ENCODE peak calls at places on chromosome 12, in ten cellular contexts. One of them, this sample, is unnamed.

GRCh38 chr12:132393991-132394949 is 64.9 kb upstream of the GALNT9 start:
- DNase-seq in stimulated activated CD4-positive, alpha-beta T cell treated with anti-CD3 and anti-CD28 coated beads, Interleukin-2, amount 100 ng/mL, for 24 hours: peak
- DNase-seq in GM12865: no peak
- DNase-seq in activated CD4-positive, CD25-positive, alpha-beta regulatory T cell treated with anti-CD3 and anti-CD28 coated beads, Interleukin-2, amount 50 U/mL, for 72 hours: peak
- DNase-seq in stimulated activated CD8-positive, alpha-beta memory T cell treated with anti-CD3 and anti-CD28 coated beads, Interleukin-2, amount 100 ng/mL, for 48 hours: no peak
- DNase-seq in H4: peak
- DNase-seq in astrocyte of the spinal cord: no peak
- DNase-seq in left kidney: no peak
- DNase-seq in GM04504: no peak
- DNase-seq in BE2C: no peak
- DNase-seq in this sample: no peak

GRCh38 chr12:4118017-4118510 is 155.5 kb upstream of the CCND2 start:
- DNase-seq in GM12865: peak
- DNase-seq in BE2C: no peak
- DNase-seq in GM04504: no peak
- DNase-seq in stimulated activated CD8-positive, alpha-beta memory T cell treated with anti-CD3 and anti-CD28 coated beads, Interleukin-2, amount 100 ng/mL, for 48 hours: no peak
- DNase-seq in astrocyte of the spinal cord: peak
- DNase-seq in H4: no peak
- DNase-seq in left kidney: peak
- DNase-seq in activated CD4-positive, CD25-positive, alpha-beta regulatory T cell treated with anti-CD3 and anti-CD28 coated beads, Interleukin-2, amount 50 U/mL, for 72 hours: no peak
- DNase-seq in stimulated activated CD4-positive, alpha-beta T cell treated with anti-CD3 and anti-CD28 coated beads, Interleukin-2, amount 100 ng/mL, for 24 hours: no peak
- DNase-seq in this sample: peak

GRCh38 chr12:110347767-110348166 is 55.7 kb downstream of the ANAPC7 start:
- DNase-seq in activated CD4-positive, CD25-positive, alpha-beta regulatory T cell treated with anti-CD3 and anti-CD28 coated beads, Interleukin-2, amount 50 U/mL, for 72 hours: no peak
- DNase-seq in stimulated activated CD4-positive, alpha-beta T cell treated with anti-CD3 and anti-CD28 coated beads, Interleukin-2, amount 100 ng/mL, for 24 hours: no peak
- DNase-seq in H4: no peak
- DNase-seq in BE2C: no peak
- DNase-seq in astrocyte of the spinal cord: no peak
- DNase-seq in stimulated activated CD8-positive, alpha-beta memory T cell treated with anti-CD3 and anti-CD28 coated beads, Interleukin-2, amount 100 ng/mL, for 48 hours: no peak
- DNase-seq in GM12865: no peak
- DNase-seq in left kidney: no peak
- DNase-seq in GM04504: no peak
- DNase-seq in this sample: no peak

GRCh38 chr12:53459097-53459496 is 7.2 kb downstream of the PCBP2 start:
- DNase-seq in astrocyte of the spinal cord: no peak
- DNase-seq in stimulated activated CD4-positive, alpha-beta T cell treated with anti-CD3 and anti-CD28 coated beads, Interleukin-2, amount 100 ng/mL, for 24 hours: no peak
- DNase-seq in left kidney: no peak
- DNase-seq in BE2C: no peak
- DNase-seq in H4: no peak
- DNase-seq in GM12865: no peak
- DNase-seq in activated CD4-positive, CD25-positive, alpha-beta regulatory T cell treated with anti-CD3 and anti-CD28 coated beads, Interleukin-2, amount 50 U/mL, for 72 hours: no peak
- DNase-seq in stimulated activated CD8-positive, alpha-beta memory T cell treated with anti-CD3 and anti-CD28 coated beads, Interleukin-2, amount 100 ng/mL, for 48 hours: no peak
- DNase-seq in GM04504: no peak
- DNase-seq in this sample: no peak

GRCh38 chr12:19689226-19689625 is 249.9 kb downstream of the AEBP2 start:
- DNase-seq in astrocyte of the spinal cord: no peak
- DNase-seq in stimulated activated CD8-positive, alpha-beta memory T cell treated with anti-CD3 and anti-CD28 coated beads, Interleukin-2, amount 100 ng/mL, for 48 hours: no peak
- DNase-seq in stimulated activated CD4-positive, alpha-beta T cell treated with anti-CD3 and anti-CD28 coated beads, Interleukin-2, amount 100 ng/mL, for 24 hours: no peak
- DNase-seq in GM04504: no peak
- DNase-seq in left kidney: no peak
- DNase-seq in activated CD4-positive, CD25-positive, alpha-beta regulatory T cell treated with anti-CD3 and anti-CD28 coated beads, Interleukin-2, amount 50 U/mL, for 72 hours: no peak
- DNase-seq in H4: no peak
- DNase-seq in BE2C: no peak
- DNase-seq in GM12865: no peak
- DNase-seq in this sample: no peak

GRCh38 chr12:27237790-27238771 is 6.0 kb upstream of the STK38L start:
- DNase-seq in GM12865: peak
- DNase-seq in activated CD4-positive, CD25-positive, alpha-beta regulatory T cell treated with anti-CD3 and anti-CD28 coated beads, Interleukin-2, amount 50 U/mL, for 72 hours: no peak
- DNase-seq in stimulated activated CD8-positive, alpha-beta memory T cell treated with anti-CD3 and anti-CD28 coated beads, Interleukin-2, amount 100 ng/mL, for 48 hours: no peak
- DNase-seq in H4: no peak
- DNase-seq in astrocyte of the spinal cord: no peak
- DNase-seq in GM04504: no peak
- DNase-seq in left kidney: peak
- DNase-seq in stimulated activated CD4-positive, alpha-beta T cell treated with anti-CD3 and anti-CD28 coated beads, Interleukin-2, amount 100 ng/mL, for 24 hours: no peak
- DNase-seq in BE2C: no peak
- DNase-seq in this sample: no peak

GRCh38 chr12:32548691-32549412 is 130.2 kb upstream of the DNM1L start:
- DNase-seq in activated CD4-positive, CD25-positive, alpha-beta regulatory T cell treated with anti-CD3 and anti-CD28 coated beads, Interleukin-2, amount 50 U/mL, for 72 hours: no peak
- DNase-seq in stimulated activated CD4-positive, alpha-beta T cell treated with anti-CD3 and anti-CD28 coated beads, Interleukin-2, amount 100 ng/mL, for 24 hours: no peak
- DNase-seq in astrocyte of the spinal cord: peak
- DNase-seq in left kidney: no peak
- DNase-seq in H4: peak
- DNase-seq in BE2C: no peak
- DNase-seq in GM04504: no peak
- DNase-seq in GM12865: no peak
- DNase-seq in stimulated activated CD8-positive, alpha-beta memory T cell treated with anti-CD3 and anti-CD28 coated beads, Interleukin-2, amount 100 ng/mL, for 48 hours: no peak
- DNase-seq in this sample: no peak

GRCh38 chr12:124573839-124574786 is 6.7 kb upstream of the NCOR2 start:
- DNase-seq in astrocyte of the spinal cord: no peak
- DNase-seq in stimulated activated CD8-positive, alpha-beta memory T cell treated with anti-CD3 and anti-CD28 coated beads, Interleukin-2, amount 100 ng/mL, for 48 hours: no peak
- DNase-seq in stimulated activated CD4-positive, alpha-beta T cell treated with anti-CD3 and anti-CD28 coated beads, Interleukin-2, amount 100 ng/mL, for 24 hours: no peak
- DNase-seq in GM12865: no peak
- DNase-seq in left kidney: no peak
- DNase-seq in GM04504: no peak
- DNase-seq in BE2C: no peak
- DNase-seq in H4: no peak
- DNase-seq in activated CD4-positive, CD25-positive, alpha-beta regulatory T cell treated with anti-CD3 and anti-CD28 coated beads, Interleukin-2, amount 50 U/mL, for 72 hours: no peak
- DNase-seq in this sample: no peak

GRCh38 chr12:84986586-84986985 is 49.5 kb downstream of the TSPAN19 start:
- DNase-seq in stimulated activated CD8-positive, alpha-beta memory T cell treated with anti-CD3 and anti-CD28 coated beads, Interleukin-2, amount 100 ng/mL, for 48 hours: no peak
- DNase-seq in astrocyte of the spinal cord: no peak
- DNase-seq in left kidney: peak
- DNase-seq in GM04504: no peak
- DNase-seq in BE2C: no peak
- DNase-seq in H4: no peak
- DNase-seq in GM12865: no peak
- DNase-seq in stimulated activated CD4-positive, alpha-beta T cell treated with anti-CD3 and anti-CD28 coated beads, Interleukin-2, amount 100 ng/mL, for 24 hours: no peak
- DNase-seq in activated CD4-positive, CD25-positive, alpha-beta regulatory T cell treated with anti-CD3 and anti-CD28 coated beads, Interleukin-2, amount 50 U/mL, for 72 hours: no peak
- DNase-seq in this sample: no peak

GRCh38 chr12:85627584-85627983 is 208.6 kb downstream of the RASSF9 start:
- DNase-seq in left kidney: no peak
- DNase-seq in stimulated activated CD8-positive, alpha-beta memory T cell treated with anti-CD3 and anti-CD28 coated beads, Interleukin-2, amount 100 ng/mL, for 48 hours: no peak
- DNase-seq in activated CD4-positive, CD25-positive, alpha-beta regulatory T cell treated with anti-CD3 and anti-CD28 coated beads, Interleukin-2, amount 50 U/mL, for 72 hours: no peak
- DNase-seq in astrocyte of the spinal cord: peak
- DNase-seq in GM04504: peak
- DNase-seq in H4: no peak
- DNase-seq in GM12865: no peak
- DNase-seq in BE2C: no peak
- DNase-seq in stimulated activated CD4-positive, alpha-beta T cell treated with anti-CD3 and anti-CD28 coated beads, Interleukin-2, amount 100 ng/mL, for 24 hours: no peak
- DNase-seq in this sample: no peak

GRCh38 chr12:75086086-75087038 is 123.3 kb downstream of the KCNC2 start:
- DNase-seq in stimulated activated CD4-positive, alpha-beta T cell treated with anti-CD3 and anti-CD28 coated beads, Interleukin-2, amount 100 ng/mL, for 24 hours: no peak
- DNase-seq in activated CD4-positive, CD25-positive, alpha-beta regulatory T cell treated with anti-CD3 and anti-CD28 coated beads, Interleukin-2, amount 50 U/mL, for 72 hours: no peak
- DNase-seq in GM04504: peak
- DNase-seq in H4: peak
- DNase-seq in left kidney: no peak
- DNase-seq in GM12865: no peak
- DNase-seq in BE2C: no peak
- DNase-seq in stimulated activated CD8-positive, alpha-beta memory T cell treated with anti-CD3 and anti-CD28 coated beads, Interleukin-2, amount 100 ng/mL, for 48 hours: no peak
- DNase-seq in astrocyte of the spinal cord: peak
- DNase-seq in this sample: no peak

GRCh38 chr12:126083931-126084330 is 1018.7 kb downstream of the AACS start:
- DNase-seq in stimulated activated CD4-positive, alpha-beta T cell treated with anti-CD3 and anti-CD28 coated beads, Interleukin-2, amount 100 ng/mL, for 24 hours: no peak
- DNase-seq in H4: no peak
- DNase-seq in activated CD4-positive, CD25-positive, alpha-beta regulatory T cell treated with anti-CD3 and anti-CD28 coated beads, Interleukin-2, amount 50 U/mL, for 72 hours: no peak
- DNase-seq in GM12865: no peak
- DNase-seq in stimulated activated CD8-positive, alpha-beta memory T cell treated with anti-CD3 and anti-CD28 coated beads, Interleukin-2, amount 100 ng/mL, for 48 hours: no peak
- DNase-seq in astrocyte of the spinal cord: no peak
- DNase-seq in BE2C: no peak
- DNase-seq in left kidney: no peak
- DNase-seq in GM04504: no peak
- DNase-seq in this sample: no peak

GRCh38 chr12:121061831-121062230 is 22.8 kb upstream of the OASL start:
- DNase-seq in astrocyte of the spinal cord: no peak
- DNase-seq in stimulated activated CD8-positive, alpha-beta memory T cell treated with anti-CD3 and anti-CD28 coated beads, Interleukin-2, amount 100 ng/mL, for 48 hours: no peak
- DNase-seq in activated CD4-positive, CD25-positive, alpha-beta regulatory T cell treated with anti-CD3 and anti-CD28 coated beads, Interleukin-2, amount 50 U/mL, for 72 hours: no peak
- DNase-seq in GM12865: no peak
- DNase-seq in left kidney: peak
- DNase-seq in H4: no peak
- DNase-seq in BE2C: no peak
- DNase-seq in stimulated activated CD4-positive, alpha-beta T cell treated with anti-CD3 and anti-CD28 coated beads, Interleukin-2, amount 100 ng/mL, for 24 hours: no peak
- DNase-seq in GM04504: no peak
- DNase-seq in this sample: no peak

GRCh38 chr12:30286345-30286926 is 409.2 kb downstream of the IPO8 start:
- DNase-seq in stimulated activated CD8-positive, alpha-beta memory T cell treated with anti-CD3 and anti-CD28 coated beads, Interleukin-2, amount 100 ng/mL, for 48 hours: no peak
- DNase-seq in H4: peak
- DNase-seq in GM04504: no peak
- DNase-seq in astrocyte of the spinal cord: peak
- DNase-seq in activated CD4-positive, CD25-positive, alpha-beta regulatory T cell treated with anti-CD3 and anti-CD28 coated beads, Interleukin-2, amount 50 U/mL, for 72 hours: no peak
- DNase-seq in BE2C: peak
- DNase-seq in GM12865: peak
- DNase-seq in left kidney: peak
- DNase-seq in stimulated activated CD4-positive, alpha-beta T cell treated with anti-CD3 and anti-CD28 coated beads, Interleukin-2, amount 100 ng/mL, for 24 hours: no peak
- DNase-seq in this sample: no peak

GRCh38 chr12:28237423-28237822 is 47.2 kb downstream of the CCDC91 start:
- DNase-seq in stimulated activated CD4-positive, alpha-beta T cell treated with anti-CD3 and anti-CD28 coated beads, Interleukin-2, amount 100 ng/mL, for 24 hours: no peak
- DNase-seq in BE2C: no peak
- DNase-seq in activated CD4-positive, CD25-positive, alpha-beta regulatory T cell treated with anti-CD3 and anti-CD28 coated beads, Interleukin-2, amount 50 U/mL, for 72 hours: no peak
- DNase-seq in H4: peak
- DNase-seq in GM12865: no peak
- DNase-seq in astrocyte of the spinal cord: no peak
- DNase-seq in stimulated activated CD8-positive, alpha-beta memory T cell treated with anti-CD3 and anti-CD28 coated beads, Interleukin-2, amount 100 ng/mL, for 48 hours: no peak
- DNase-seq in left kidney: no peak
- DNase-seq in GM04504: no peak
- DNase-seq in this sample: no peak

GRCh38 chr12:6638305-6638704 is 2.5 kb upstream of the LPAR5 start:
- DNase-seq in astrocyte of the spinal cord: no peak
- DNase-seq in left kidney: no peak
- DNase-seq in H4: no peak
- DNase-seq in activated CD4-positive, CD25-positive, alpha-beta regulatory T cell treated with anti-CD3 and anti-CD28 coated beads, Interleukin-2, amount 50 U/mL, for 72 hours: no peak
- DNase-seq in GM12865: no peak
- DNase-seq in stimulated activated CD8-positive, alpha-beta memory T cell treated with anti-CD3 and anti-CD28 coated beads, Interleukin-2, amount 100 ng/mL, for 48 hours: no peak
- DNase-seq in stimulated activated CD4-positive, alpha-beta T cell treated with anti-CD3 and anti-CD28 coated beads, Interleukin-2, amount 100 ng/mL, for 24 hours: no peak
- DNase-seq in BE2C: no peak
- DNase-seq in GM04504: no peak
- DNase-seq in this sample: no peak

GRCh38 chr12:66335746-66336145 is 33.5 kb downstream of the HELB start:
- DNase-seq in GM12865: no peak
- DNase-seq in stimulated activated CD8-positive, alpha-beta memory T cell treated with anti-CD3 and anti-CD28 coated beads, Interleukin-2, amount 100 ng/mL, for 48 hours: no peak
- DNase-seq in activated CD4-positive, CD25-positive, alpha-beta regulatory T cell treated with anti-CD3 and anti-CD28 coated beads, Interleukin-2, amount 50 U/mL, for 72 hours: no peak
- DNase-seq in left kidney: no peak
- DNase-seq in H4: no peak
- DNase-seq in stimulated activated CD4-positive, alpha-beta T cell treated with anti-CD3 and anti-CD28 coated beads, Interleukin-2, amount 100 ng/mL, for 24 hours: no peak
- DNase-seq in BE2C: no peak
- DNase-seq in GM04504: no peak
- DNase-seq in astrocyte of the spinal cord: no peak
- DNase-seq in this sample: no peak

GRCh38 chr12:114817491-114818440 is 133.8 kb upstream of the TBX3 start:
- DNase-seq in stimulated activated CD8-positive, alpha-beta memory T cell treated with anti-CD3 and anti-CD28 coated beads, Interleukin-2, amount 100 ng/mL, for 48 hours: no peak
- DNase-seq in stimulated activated CD4-positive, alpha-beta T cell treated with anti-CD3 and anti-CD28 coated beads, Interleukin-2, amount 100 ng/mL, for 24 hours: no peak
- DNase-seq in GM12865: no peak
- DNase-seq in BE2C: no peak
- DNase-seq in astrocyte of the spinal cord: no peak
- DNase-seq in activated CD4-positive, CD25-positive, alpha-beta regulatory T cell treated with anti-CD3 and anti-CD28 coated beads, Interleukin-2, amount 50 U/mL, for 72 hours: no peak
- DNase-seq in GM04504: no peak
- DNase-seq in H4: no peak
- DNase-seq in left kidney: peak
- DNase-seq in this sample: no peak

GRCh38 chr12:3483089-3483488 is 7.9 kb upstream of the PRMT8 start:
- DNase-seq in left kidney: no peak
- DNase-seq in GM04504: no peak
- DNase-seq in stimulated activated CD8-positive, alpha-beta memory T cell treated with anti-CD3 and anti-CD28 coated beads, Interleukin-2, amount 100 ng/mL, for 48 hours: no peak
- DNase-seq in stimulated activated CD4-positive, alpha-beta T cell treated with anti-CD3 and anti-CD28 coated beads, Interleukin-2, amount 100 ng/mL, for 24 hours: no peak
- DNase-seq in BE2C: no peak
- DNase-seq in H4: no peak
- DNase-seq in astrocyte of the spinal cord: no peak
- DNase-seq in activated CD4-positive, CD25-positive, alpha-beta regulatory T cell treated with anti-CD3 and anti-CD28 coated beads, Interleukin-2, amount 50 U/mL, for 72 hours: no peak
- DNase-seq in GM12865: no peak
- DNase-seq in this sample: no peak

GRCh38 chr12:14921218-14921617 is 17.1 kb downstream of the ERP27 start:
- DNase-seq in GM12865: no peak
- DNase-seq in stimulated activated CD4-positive, alpha-beta T cell treated with anti-CD3 and anti-CD28 coated beads, Interleukin-2, amount 100 ng/mL, for 24 hours: no peak
- DNase-seq in H4: no peak
- DNase-seq in activated CD4-positive, CD25-positive, alpha-beta regulatory T cell treated with anti-CD3 and anti-CD28 coated beads, Interleukin-2, amount 50 U/mL, for 72 hours: no peak
- DNase-seq in GM04504: no peak
- DNase-seq in astrocyte of the spinal cord: no peak
- DNase-seq in left kidney: no peak
- DNase-seq in stimulated activated CD8-positive, alpha-beta memory T cell treated with anti-CD3 and anti-CD28 coated beads, Interleukin-2, amount 100 ng/mL, for 48 hours: no peak
- DNase-seq in BE2C: no peak
- DNase-seq in this sample: no peak